ENCODE peak calls at places on chromosome 9, in seven cellular contexts. One of them, this sample, is unnamed.

GRCh38 chr9:122130837-122131236 is 28.7 kb downstream of the NDUFA8 start:
- DNase-seq in GM06990: no peak
- DNase-seq in GM13977: no peak
- DNase-seq in stomach: no peak
- DNase-seq in neural progenitor cell: no peak
- DNase-seq in HFF-Myc: no peak
- DNase-seq in keratinocyte: no peak
- DNase-seq in this sample: no peak

GRCh38 chr9:89431930-89432725 is 65.8 kb downstream of the SEMA4D start:
- DNase-seq in GM06990: no peak
- DNase-seq in neural progenitor cell: no peak
- DNase-seq in HFF-Myc: no peak
- DNase-seq in GM13977: no peak
- DNase-seq in stomach: no peak
- DNase-seq in keratinocyte: no peak
- DNase-seq in this sample: no peak

GRCh38 chr9:119071636-119072035 is 297.6 kb downstream of the BRINP1 start:
- DNase-seq in GM13977: no peak
- DNase-seq in HFF-Myc: no peak
- DNase-seq in neural progenitor cell: no peak
- DNase-seq in keratinocyte: no peak
- DNase-seq in GM06990: no peak
- DNase-seq in stomach: no peak
- DNase-seq in this sample: no peak

GRCh38 chr9:19967567-19968459 is 179.0 kb upstream of the SLC24A2 start:
- DNase-seq in GM13977: no peak
- DNase-seq in HFF-Myc: no peak
- DNase-seq in GM06990: no peak
- DNase-seq in keratinocyte: no peak
- DNase-seq in stomach: no peak
- DNase-seq in neural progenitor cell: peak
- DNase-seq in this sample: peak

GRCh38 chr9:123269316-123269715 is 930 bp upstream of the STRBP start:
- DNase-seq in GM06990: no peak
- DNase-seq in GM13977: no peak
- DNase-seq in neural progenitor cell: no peak
- DNase-seq in HFF-Myc: no peak
- DNase-seq in keratinocyte: no peak
- DNase-seq in stomach: no peak
- DNase-seq in this sample: no peak

GRCh38 chr9:124873664-124874063 is 11.7 kb downstream of the ARPC5L start:
- DNase-seq in GM13977: no peak
- DNase-seq in GM06990: no peak
- DNase-seq in keratinocyte: no peak
- DNase-seq in HFF-Myc: no peak
- DNase-seq in neural progenitor cell: no peak
- DNase-seq in stomach: no peak
- DNase-seq in this sample: no peak

GRCh38 chr9:72022846-72023245 is 37.6 kb downstream of the C9orf57 start:
- DNase-seq in neural progenitor cell: no peak
- DNase-seq in GM13977: no peak
- DNase-seq in stomach: no peak
- DNase-seq in keratinocyte: peak
- DNase-seq in HFF-Myc: no peak
- DNase-seq in GM06990: no peak
- DNase-seq in this sample: peak

GRCh38 chr9:29332789-29333188 is 1759.5 kb upstream of the C9orf72 start:
- DNase-seq in HFF-Myc: no peak
- DNase-seq in GM13977: no peak
- DNase-seq in keratinocyte: no peak
- DNase-seq in neural progenitor cell: no peak
- DNase-seq in GM06990: no peak
- DNase-seq in stomach: no peak
- DNase-seq in this sample: peak

GRCh38 chr9:137317979-137318511 is 16.0 kb upstream of the NRARP start:
- DNase-seq in GM13977: no peak
- DNase-seq in stomach: peak
- DNase-seq in keratinocyte: no peak
- DNase-seq in HFF-Myc: no peak
- DNase-seq in neural progenitor cell: no peak
- DNase-seq in GM06990: peak
- DNase-seq in this sample: no peak

GRCh38 chr9:18115131-18115530 is 358.8 kb upstream of the ADAMTSL1 start:
- DNase-seq in keratinocyte: no peak
- DNase-seq in stomach: no peak
- DNase-seq in HFF-Myc: no peak
- DNase-seq in GM13977: no peak
- DNase-seq in GM06990: no peak
- DNase-seq in neural progenitor cell: no peak
- DNase-seq in this sample: peak

GRCh38 chr9:82989949-82990348 is 73.0 kb downstream of the RASEF start:
- DNase-seq in neural progenitor cell: no peak
- DNase-seq in GM06990: no peak
- DNase-seq in keratinocyte: no peak
- DNase-seq in stomach: no peak
- DNase-seq in GM13977: no peak
- DNase-seq in HFF-Myc: no peak
- DNase-seq in this sample: no peak

GRCh38 chr9:88965473-88965872 is 25.8 kb upstream of the S1PR3 start:
- DNase-seq in GM13977: no peak
- DNase-seq in neural progenitor cell: no peak
- DNase-seq in keratinocyte: no peak
- DNase-seq in GM06990: no peak
- DNase-seq in HFF-Myc: no peak
- DNase-seq in stomach: no peak
- DNase-seq in this sample: no peak

GRCh38 chr9:106482733-106483132 is 380.2 kb upstream of the ZNF462 start:
- DNase-seq in GM06990: peak
- DNase-seq in neural progenitor cell: no peak
- DNase-seq in HFF-Myc: peak
- DNase-seq in keratinocyte: peak
- DNase-seq in stomach: no peak
- DNase-seq in GM13977: no peak
- DNase-seq in this sample: peak

GRCh38 chr9:120610975-120611689 is 31.2 kb upstream of the CDK5RAP2 start:
- DNase-seq in GM13977: no peak
- DNase-seq in keratinocyte: peak
- DNase-seq in stomach: no peak
- DNase-seq in HFF-Myc: no peak
- DNase-seq in GM06990: no peak
- DNase-seq in neural progenitor cell: no peak
- DNase-seq in this sample: peak
- TF ChIP-seq CTCF in GM13977: peak
- TF ChIP-seq CTCF in keratinocyte: peak
- TF ChIP-seq CTCF in stomach: no peak
- TF ChIP-seq CTCF in HFF-Myc: no peak
- TF ChIP-seq CTCF in GM06990: peak
- TF ChIP-seq CTCF in neural progenitor cell: peak
- TF ChIP-seq CTCF in this sample: peak

GRCh38 chr9:34809504-34810186 is 99.7 kb upstream of the CCL21 start:
- DNase-seq in GM06990: no peak
- DNase-seq in stomach: no peak
- DNase-seq in GM13977: peak
- DNase-seq in HFF-Myc: no peak
- DNase-seq in keratinocyte: no peak
- DNase-seq in neural progenitor cell: peak
- DNase-seq in this sample: peak
- TF ChIP-seq CTCF in GM06990: no peak
- TF ChIP-seq CTCF in stomach: no peak
- TF ChIP-seq CTCF in GM13977: no peak
- TF ChIP-seq CTCF in HFF-Myc: peak
- TF ChIP-seq CTCF in keratinocyte: peak
- TF ChIP-seq CTCF in neural progenitor cell: peak
- TF ChIP-seq CTCF in this sample: peak

DNA sequence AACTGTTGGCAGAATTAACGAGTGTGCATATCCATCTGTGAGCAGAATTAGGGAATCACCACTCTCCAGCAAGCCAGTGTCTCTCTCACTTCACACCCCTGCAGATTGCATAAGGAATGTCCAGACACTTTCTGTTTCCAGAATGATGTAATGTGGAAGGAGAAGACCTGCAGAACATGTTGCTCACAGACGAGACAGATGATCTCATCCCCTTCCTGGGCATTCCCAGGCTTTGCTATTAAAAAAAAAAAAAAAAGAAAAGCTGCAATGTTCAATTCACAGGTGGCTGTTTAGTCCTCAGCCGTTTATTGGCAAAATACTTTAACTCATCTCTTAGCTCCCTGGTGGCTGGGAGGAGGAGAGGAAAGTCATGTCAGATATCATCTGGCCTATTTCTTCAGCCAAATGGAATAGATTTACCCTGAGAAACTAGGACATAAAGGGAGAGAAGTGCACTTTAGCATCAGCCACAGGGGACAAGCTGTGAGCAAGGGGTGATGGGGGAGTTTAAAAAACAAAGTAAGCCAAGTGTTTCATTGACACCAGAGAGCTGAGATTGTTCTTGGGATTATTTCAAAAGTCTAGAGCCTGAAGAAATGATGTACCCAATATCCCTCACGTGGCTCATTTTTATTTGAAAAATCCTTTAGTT is 95.9 kb upstream of the TNC start:
- DNase-seq in stomach: no peak
- DNase-seq in HFF-Myc: peak
- DNase-seq in neural progenitor cell: no peak
- DNase-seq in GM06990: no peak
- DNase-seq in keratinocyte: peak
- DNase-seq in GM13977: no peak
- DNase-seq in this sample: peak
- TF ChIP-seq CTCF in stomach: no peak
- TF ChIP-seq CTCF in HFF-Myc: no peak
- TF ChIP-seq CTCF in neural progenitor cell: no peak
- TF ChIP-seq CTCF in GM06990: no peak
- TF ChIP-seq CTCF in keratinocyte: no peak
- TF ChIP-seq CTCF in GM13977: no peak
- TF ChIP-seq CTCF in this sample: no peak

GRCh38 chr9:86239053-86239770 is 20.2 kb downstream of the C9orf153 start:
- DNase-seq in GM06990: no peak
- DNase-seq in keratinocyte: no peak
- DNase-seq in GM13977: no peak
- DNase-seq in HFF-Myc: no peak
- DNase-seq in neural progenitor cell: no peak
- DNase-seq in stomach: no peak
- DNase-seq in this sample: peak
- TF ChIP-seq CTCF in GM06990: no peak
- TF ChIP-seq CTCF in keratinocyte: no peak
- TF ChIP-seq CTCF in GM13977: no peak
- TF ChIP-seq CTCF in HFF-Myc: no peak
- TF ChIP-seq CTCF in neural progenitor cell: no peak
- TF ChIP-seq CTCF in stomach: no peak
- TF ChIP-seq CTCF in this sample: no peak